ENCODE peak calls at places on chromosomes 7 and 10, in seven cellular contexts. One of them, this sample, is unnamed.
A peak's percentile ranks its signal among the peaks of the same experiment; 100 is the strongest.

GRCh38 chr7:142770720-142771352 is at the start of gene PRSS2:
- DNase-seq in NCI-H2029: no peak
- DNase-seq in IMR-90: no peak
- DNase-seq in activated naive CD4-positive, alpha-beta T cell treated with anti-CD3 and anti-CD28 coated beads for 36 hours: peak; percentile 9
- DNase-seq in GM12864: no peak
- DNase-seq in stimulated activated CD4-positive, alpha-beta T cell treated with anti-CD3 and anti-CD28 coated beads, Interleukin-12 subunit alpha, Interleukin-12 subunit beta, amount 100 ng/mL, for 48 hours: no peak
- DNase-seq in activated naive CD8-positive, alpha-beta T cell treated with anti-CD3 and anti-CD28 coated beads for 36 hours: no peak
- DNase-seq in this sample: no peak

GRCh38 chr10:4285121-4285520 is 500.1 kb upstream of the KLF6 start:
- DNase-seq in NCI-H2029: no peak
- DNase-seq in IMR-90: peak; percentile 32
- DNase-seq in activated naive CD4-positive, alpha-beta T cell treated with anti-CD3 and anti-CD28 coated beads for 36 hours: no peak
- DNase-seq in GM12864: no peak
- DNase-seq in stimulated activated CD4-positive, alpha-beta T cell treated with anti-CD3 and anti-CD28 coated beads, Interleukin-12 subunit alpha, Interleukin-12 subunit beta, amount 100 ng/mL, for 48 hours: no peak
- DNase-seq in activated naive CD8-positive, alpha-beta T cell treated with anti-CD3 and anti-CD28 coated beads for 36 hours: no peak
- DNase-seq in this sample: no peak

GRCh38 chr10:43390333-43390732 is 18.7 kb downstream of the HNRNPF start:
- DNase-seq in NCI-H2029: no peak
- DNase-seq in IMR-90: no peak
- DNase-seq in activated naive CD4-positive, alpha-beta T cell treated with anti-CD3 and anti-CD28 coated beads for 36 hours: no peak
- DNase-seq in GM12864: no peak
- DNase-seq in stimulated activated CD4-positive, alpha-beta T cell treated with anti-CD3 and anti-CD28 coated beads, Interleukin-12 subunit alpha, Interleukin-12 subunit beta, amount 100 ng/mL, for 48 hours: no peak
- DNase-seq in activated naive CD8-positive, alpha-beta T cell treated with anti-CD3 and anti-CD28 coated beads for 36 hours: no peak
- DNase-seq in this sample: no peak

GRCh38 chr10:35874326-35875070 is 232.4 kb upstream of the FZD8 start:
- DNase-seq in NCI-H2029: no peak
- DNase-seq in IMR-90: no peak
- DNase-seq in activated naive CD4-positive, alpha-beta T cell treated with anti-CD3 and anti-CD28 coated beads for 36 hours: no peak
- DNase-seq in GM12864: no peak
- DNase-seq in stimulated activated CD4-positive, alpha-beta T cell treated with anti-CD3 and anti-CD28 coated beads, Interleukin-12 subunit alpha, Interleukin-12 subunit beta, amount 100 ng/mL, for 48 hours: no peak
- DNase-seq in activated naive CD8-positive, alpha-beta T cell treated with anti-CD3 and anti-CD28 coated beads for 36 hours: no peak
- DNase-seq in this sample: no peak

GRCh38 chr10:92757066-92757716 is 67.4 kb downstream of the HHEX start:
- DNase-seq in NCI-H2029: no peak
- DNase-seq in IMR-90: peak; percentile 82
- DNase-seq in activated naive CD4-positive, alpha-beta T cell treated with anti-CD3 and anti-CD28 coated beads for 36 hours: no peak
- DNase-seq in GM12864: peak; percentile 81
- DNase-seq in stimulated activated CD4-positive, alpha-beta T cell treated with anti-CD3 and anti-CD28 coated beads, Interleukin-12 subunit alpha, Interleukin-12 subunit beta, amount 100 ng/mL, for 48 hours: no peak
- DNase-seq in activated naive CD8-positive, alpha-beta T cell treated with anti-CD3 and anti-CD28 coated beads for 36 hours: no peak
- DNase-seq in this sample: peak; percentile 84

GRCh38 chr10:3948843-3949242 is 163.8 kb upstream of the KLF6 start:
- DNase-seq in NCI-H2029: peak; percentile 55
- DNase-seq in IMR-90: peak; percentile 79
- DNase-seq in activated naive CD4-positive, alpha-beta T cell treated with anti-CD3 and anti-CD28 coated beads for 36 hours: peak; percentile 87
- DNase-seq in GM12864: no peak
- DNase-seq in stimulated activated CD4-positive, alpha-beta T cell treated with anti-CD3 and anti-CD28 coated beads, Interleukin-12 subunit alpha, Interleukin-12 subunit beta, amount 100 ng/mL, for 48 hours: peak; percentile 50
- DNase-seq in activated naive CD8-positive, alpha-beta T cell treated with anti-CD3 and anti-CD28 coated beads for 36 hours: peak; percentile 70
- DNase-seq in this sample: no peak

GRCh38 chr7:106037489-106038176 is 74.5 kb downstream of the SYPL1 start:
- DNase-seq in NCI-H2029: no peak
- DNase-seq in IMR-90: no peak
- DNase-seq in activated naive CD4-positive, alpha-beta T cell treated with anti-CD3 and anti-CD28 coated beads for 36 hours: no peak
- DNase-seq in GM12864: no peak
- DNase-seq in stimulated activated CD4-positive, alpha-beta T cell treated with anti-CD3 and anti-CD28 coated beads, Interleukin-12 subunit alpha, Interleukin-12 subunit beta, amount 100 ng/mL, for 48 hours: no peak
- DNase-seq in activated naive CD8-positive, alpha-beta T cell treated with anti-CD3 and anti-CD28 coated beads for 36 hours: no peak
- DNase-seq in this sample: no peak

GRCh38 chr10:62866451-62866850 is 50.3 kb upstream of the EGR2 start:
- DNase-seq in NCI-H2029: no peak
- DNase-seq in IMR-90: no peak
- DNase-seq in activated naive CD4-positive, alpha-beta T cell treated with anti-CD3 and anti-CD28 coated beads for 36 hours: no peak
- DNase-seq in GM12864: no peak
- DNase-seq in stimulated activated CD4-positive, alpha-beta T cell treated with anti-CD3 and anti-CD28 coated beads, Interleukin-12 subunit alpha, Interleukin-12 subunit beta, amount 100 ng/mL, for 48 hours: no peak
- DNase-seq in activated naive CD8-positive, alpha-beta T cell treated with anti-CD3 and anti-CD28 coated beads for 36 hours: no peak
- DNase-seq in this sample: peak; percentile 88

GRCh38 chr10:14276200-14276599 is 54.5 kb downstream of the FRMD4A start:
- DNase-seq in NCI-H2029: no peak
- DNase-seq in IMR-90: no peak
- DNase-seq in activated naive CD4-positive, alpha-beta T cell treated with anti-CD3 and anti-CD28 coated beads for 36 hours: no peak
- DNase-seq in GM12864: no peak
- DNase-seq in stimulated activated CD4-positive, alpha-beta T cell treated with anti-CD3 and anti-CD28 coated beads, Interleukin-12 subunit alpha, Interleukin-12 subunit beta, amount 100 ng/mL, for 48 hours: no peak
- DNase-seq in activated naive CD8-positive, alpha-beta T cell treated with anti-CD3 and anti-CD28 coated beads for 36 hours: no peak
- DNase-seq in this sample: no peak

GRCh38 chr10:22453948-22454347 is 108.7 kb downstream of the SPAG6 start:
- DNase-seq in NCI-H2029: peak; percentile 35
- DNase-seq in IMR-90: no peak
- DNase-seq in activated naive CD4-positive, alpha-beta T cell treated with anti-CD3 and anti-CD28 coated beads for 36 hours: no peak
- DNase-seq in GM12864: no peak
- DNase-seq in stimulated activated CD4-positive, alpha-beta T cell treated with anti-CD3 and anti-CD28 coated beads, Interleukin-12 subunit alpha, Interleukin-12 subunit beta, amount 100 ng/mL, for 48 hours: no peak
- DNase-seq in activated naive CD8-positive, alpha-beta T cell treated with anti-CD3 and anti-CD28 coated beads for 36 hours: no peak
- DNase-seq in this sample: peak; percentile 12

GRCh38 chr10:124708922-124709520 is 35.2 kb downstream of the FAM53B start:
- DNase-seq in NCI-H2029: no peak
- DNase-seq in IMR-90: no peak
- DNase-seq in activated naive CD4-positive, alpha-beta T cell treated with anti-CD3 and anti-CD28 coated beads for 36 hours: no peak
- DNase-seq in GM12864: no peak
- DNase-seq in stimulated activated CD4-positive, alpha-beta T cell treated with anti-CD3 and anti-CD28 coated beads, Interleukin-12 subunit alpha, Interleukin-12 subunit beta, amount 100 ng/mL, for 48 hours: no peak
- DNase-seq in activated naive CD8-positive, alpha-beta T cell treated with anti-CD3 and anti-CD28 coated beads for 36 hours: no peak
- DNase-seq in this sample: no peak

GRCh38 chr7:69430502-69431145 is 167.7 kb upstream of the AUTS2 start:
- DNase-seq in NCI-H2029: peak; percentile 78
- DNase-seq in IMR-90: no peak
- DNase-seq in activated naive CD4-positive, alpha-beta T cell treated with anti-CD3 and anti-CD28 coated beads for 36 hours: no peak
- DNase-seq in GM12864: no peak
- DNase-seq in stimulated activated CD4-positive, alpha-beta T cell treated with anti-CD3 and anti-CD28 coated beads, Interleukin-12 subunit alpha, Interleukin-12 subunit beta, amount 100 ng/mL, for 48 hours: no peak
- DNase-seq in activated naive CD8-positive, alpha-beta T cell treated with anti-CD3 and anti-CD28 coated beads for 36 hours: no peak
- DNase-seq in this sample: peak; percentile 21

GRCh38 chr7:21547511-21547910 is 4.7 kb downstream of the DNAH11 start:
- DNase-seq in NCI-H2029: no peak
- DNase-seq in IMR-90: no peak
- DNase-seq in activated naive CD4-positive, alpha-beta T cell treated with anti-CD3 and anti-CD28 coated beads for 36 hours: no peak
- DNase-seq in GM12864: no peak
- DNase-seq in stimulated activated CD4-positive, alpha-beta T cell treated with anti-CD3 and anti-CD28 coated beads, Interleukin-12 subunit alpha, Interleukin-12 subunit beta, amount 100 ng/mL, for 48 hours: no peak
- DNase-seq in activated naive CD8-positive, alpha-beta T cell treated with anti-CD3 and anti-CD28 coated beads for 36 hours: no peak
- DNase-seq in this sample: no peak

GRCh38 chr7:90424720-90425119 is 21.5 kb downstream of the CLDN12 start:
- DNase-seq in NCI-H2029: no peak
- DNase-seq in IMR-90: no peak
- DNase-seq in activated naive CD4-positive, alpha-beta T cell treated with anti-CD3 and anti-CD28 coated beads for 36 hours: peak; percentile 11
- DNase-seq in GM12864: peak; percentile 51
- DNase-seq in stimulated activated CD4-positive, alpha-beta T cell treated with anti-CD3 and anti-CD28 coated beads, Interleukin-12 subunit alpha, Interleukin-12 subunit beta, amount 100 ng/mL, for 48 hours: peak; percentile 8
- DNase-seq in activated naive CD8-positive, alpha-beta T cell treated with anti-CD3 and anti-CD28 coated beads for 36 hours: no peak
- DNase-seq in this sample: no peak

GRCh38 chr10:101587725-101588614 is at the start of the genes DPCD and POLL:
- DNase-seq in NCI-H2029: peak; percentile 65
- DNase-seq in IMR-90: peak; percentile 93
- DNase-seq in activated naive CD4-positive, alpha-beta T cell treated with anti-CD3 and anti-CD28 coated beads for 36 hours: peak; percentile 97
- DNase-seq in GM12864: peak; percentile 76
- DNase-seq in stimulated activated CD4-positive, alpha-beta T cell treated with anti-CD3 and anti-CD28 coated beads, Interleukin-12 subunit alpha, Interleukin-12 subunit beta, amount 100 ng/mL, for 48 hours: peak; percentile 91
- DNase-seq in activated naive CD8-positive, alpha-beta T cell treated with anti-CD3 and anti-CD28 coated beads for 36 hours: peak; percentile 92
- DNase-seq in this sample: peak; percentile 99

GRCh38 chr10:90856964-90857634 is 740 bp downstream of the HTR7 start:
- DNase-seq in NCI-H2029: no peak
- DNase-seq in IMR-90: no peak
- DNase-seq in activated naive CD4-positive, alpha-beta T cell treated with anti-CD3 and anti-CD28 coated beads for 36 hours: peak; percentile 13
- DNase-seq in GM12864: no peak
- DNase-seq in stimulated activated CD4-positive, alpha-beta T cell treated with anti-CD3 and anti-CD28 coated beads, Interleukin-12 subunit alpha, Interleukin-12 subunit beta, amount 100 ng/mL, for 48 hours: no peak
- DNase-seq in activated naive CD8-positive, alpha-beta T cell treated with anti-CD3 and anti-CD28 coated beads for 36 hours: peak; percentile 3
- DNase-seq in this sample: peak; percentile 45

GRCh38 chr10:131083915-131084790 is 227.4 kb downstream of the TCERG1L start:
- DNase-seq in NCI-H2029: no peak
- DNase-seq in IMR-90: no peak
- DNase-seq in activated naive CD4-positive, alpha-beta T cell treated with anti-CD3 and anti-CD28 coated beads for 36 hours: peak; percentile 49
- DNase-seq in GM12864: no peak
- DNase-seq in stimulated activated CD4-positive, alpha-beta T cell treated with anti-CD3 and anti-CD28 coated beads, Interleukin-12 subunit alpha, Interleukin-12 subunit beta, amount 100 ng/mL, for 48 hours: no peak
- DNase-seq in activated naive CD8-positive, alpha-beta T cell treated with anti-CD3 and anti-CD28 coated beads for 36 hours: no peak
- DNase-seq in this sample: no peak

GRCh38 chr7:70435634-70436033 is 696.3 kb upstream of the GALNT17 start:
- DNase-seq in NCI-H2029: no peak
- DNase-seq in IMR-90: no peak
- DNase-seq in activated naive CD4-positive, alpha-beta T cell treated with anti-CD3 and anti-CD28 coated beads for 36 hours: no peak
- DNase-seq in GM12864: no peak
- DNase-seq in stimulated activated CD4-positive, alpha-beta T cell treated with anti-CD3 and anti-CD28 coated beads, Interleukin-12 subunit alpha, Interleukin-12 subunit beta, amount 100 ng/mL, for 48 hours: no peak
- DNase-seq in activated naive CD8-positive, alpha-beta T cell treated with anti-CD3 and anti-CD28 coated beads for 36 hours: no peak
- DNase-seq in this sample: no peak

GRCh38 chr10:31754803-31755624 is 173.6 kb downstream of the ARHGAP12 start:
- DNase-seq in NCI-H2029: no peak
- DNase-seq in IMR-90: no peak
- DNase-seq in activated naive CD4-positive, alpha-beta T cell treated with anti-CD3 and anti-CD28 coated beads for 36 hours: no peak
- DNase-seq in GM12864: no peak
- DNase-seq in stimulated activated CD4-positive, alpha-beta T cell treated with anti-CD3 and anti-CD28 coated beads, Interleukin-12 subunit alpha, Interleukin-12 subunit beta, amount 100 ng/mL, for 48 hours: no peak
- DNase-seq in activated naive CD8-positive, alpha-beta T cell treated with anti-CD3 and anti-CD28 coated beads for 36 hours: no peak
- DNase-seq in this sample: peak; percentile 83

GRCh38 chr10:58700576-58700975 is 187.9 kb downstream of the BICC1 start:
- DNase-seq in NCI-H2029: no peak
- DNase-seq in IMR-90: no peak
- DNase-seq in activated naive CD4-positive, alpha-beta T cell treated with anti-CD3 and anti-CD28 coated beads for 36 hours: no peak
- DNase-seq in GM12864: no peak
- DNase-seq in stimulated activated CD4-positive, alpha-beta T cell treated with anti-CD3 and anti-CD28 coated beads, Interleukin-12 subunit alpha, Interleukin-12 subunit beta, amount 100 ng/mL, for 48 hours: no peak
- DNase-seq in activated naive CD8-positive, alpha-beta T cell treated with anti-CD3 and anti-CD28 coated beads for 36 hours: no peak
- DNase-seq in this sample: peak; percentile 23

GRCh38 chr10:52883996-52884871 is 111.7 kb upstream of the MBL2 start:
- DNase-seq in NCI-H2029: no peak
- DNase-seq in IMR-90: peak; percentile 67
- DNase-seq in activated naive CD4-positive, alpha-beta T cell treated with anti-CD3 and anti-CD28 coated beads for 36 hours: peak; percentile 37
- DNase-seq in GM12864: peak; percentile 25
- DNase-seq in stimulated activated CD4-positive, alpha-beta T cell treated with anti-CD3 and anti-CD28 coated beads, Interleukin-12 subunit alpha, Interleukin-12 subunit beta, amount 100 ng/mL, for 48 hours: peak; percentile 0
- DNase-seq in activated naive CD8-positive, alpha-beta T cell treated with anti-CD3 and anti-CD28 coated beads for 36 hours: peak; percentile 4
- DNase-seq in this sample: peak; percentile 63

GRCh38 chr7:148708026-148708685 is 9.5 kb downstream of the CUL1 start:
- DNase-seq in NCI-H2029: no peak
- DNase-seq in IMR-90: no peak
- DNase-seq in activated naive CD4-positive, alpha-beta T cell treated with anti-CD3 and anti-CD28 coated beads for 36 hours: no peak
- DNase-seq in GM12864: no peak
- DNase-seq in stimulated activated CD4-positive, alpha-beta T cell treated with anti-CD3 and anti-CD28 coated beads, Interleukin-12 subunit alpha, Interleukin-12 subunit beta, amount 100 ng/mL, for 48 hours: no peak
- DNase-seq in activated naive CD8-positive, alpha-beta T cell treated with anti-CD3 and anti-CD28 coated beads for 36 hours: no peak
- DNase-seq in this sample: no peak

GRCh38 chr10:124578231-124579002 is 116.8 kb downstream of the LHPP start:
- DNase-seq in NCI-H2029: no peak
- DNase-seq in IMR-90: no peak
- DNase-seq in activated naive CD4-positive, alpha-beta T cell treated with anti-CD3 and anti-CD28 coated beads for 36 hours: no peak
- DNase-seq in GM12864: no peak
- DNase-seq in stimulated activated CD4-positive, alpha-beta T cell treated with anti-CD3 and anti-CD28 coated beads, Interleukin-12 subunit alpha, Interleukin-12 subunit beta, amount 100 ng/mL, for 48 hours: no peak
- DNase-seq in activated naive CD8-positive, alpha-beta T cell treated with anti-CD3 and anti-CD28 coated beads for 36 hours: no peak
- DNase-seq in this sample: no peak

GRCh38 chr7:132577206-132578049 is 1.2 kb upstream of the PLXNA4 start:
- DNase-seq in NCI-H2029: peak; percentile 44
- DNase-seq in IMR-90: peak; percentile 16
- DNase-seq in activated naive CD4-positive, alpha-beta T cell treated with anti-CD3 and anti-CD28 coated beads for 36 hours: peak; percentile 28
- DNase-seq in GM12864: no peak
- DNase-seq in stimulated activated CD4-positive, alpha-beta T cell treated with anti-CD3 and anti-CD28 coated beads, Interleukin-12 subunit alpha, Interleukin-12 subunit beta, amount 100 ng/mL, for 48 hours: no peak
- DNase-seq in activated naive CD8-positive, alpha-beta T cell treated with anti-CD3 and anti-CD28 coated beads for 36 hours: peak; percentile 26
- DNase-seq in this sample: peak; percentile 72

GRCh38 chr7:91249506-91250233 is 14.6 kb upstream of the FZD1 start:
- DNase-seq in NCI-H2029: no peak
- DNase-seq in IMR-90: peak; percentile 76
- DNase-seq in activated naive CD4-positive, alpha-beta T cell treated with anti-CD3 and anti-CD28 coated beads for 36 hours: no peak
- DNase-seq in GM12864: no peak
- DNase-seq in stimulated activated CD4-positive, alpha-beta T cell treated with anti-CD3 and anti-CD28 coated beads, Interleukin-12 subunit alpha, Interleukin-12 subunit beta, amount 100 ng/mL, for 48 hours: no peak
- DNase-seq in activated naive CD8-positive, alpha-beta T cell treated with anti-CD3 and anti-CD28 coated beads for 36 hours: no peak
- DNase-seq in this sample: peak; percentile 87

GRCh38 chr7:30566596-30566995 is 28.1 kb upstream of the GARS1 start:
- DNase-seq in NCI-H2029: no peak
- DNase-seq in IMR-90: no peak
- DNase-seq in activated naive CD4-positive, alpha-beta T cell treated with anti-CD3 and anti-CD28 coated beads for 36 hours: no peak
- DNase-seq in GM12864: no peak
- DNase-seq in stimulated activated CD4-positive, alpha-beta T cell treated with anti-CD3 and anti-CD28 coated beads, Interleukin-12 subunit alpha, Interleukin-12 subunit beta, amount 100 ng/mL, for 48 hours: no peak
- DNase-seq in activated naive CD8-positive, alpha-beta T cell treated with anti-CD3 and anti-CD28 coated beads for 36 hours: no peak
- DNase-seq in this sample: no peak

GRCh38 chr7:22356855-22357310 is at the start of gene RAPGEF5:
- DNase-seq in NCI-H2029: peak; percentile 67
- DNase-seq in IMR-90: no peak
- DNase-seq in activated naive CD4-positive, alpha-beta T cell treated with anti-CD3 and anti-CD28 coated beads for 36 hours: no peak
- DNase-seq in GM12864: no peak
- DNase-seq in stimulated activated CD4-positive, alpha-beta T cell treated with anti-CD3 and anti-CD28 coated beads, Interleukin-12 subunit alpha, Interleukin-12 subunit beta, amount 100 ng/mL, for 48 hours: no peak
- DNase-seq in activated naive CD8-positive, alpha-beta T cell treated with anti-CD3 and anti-CD28 coated beads for 36 hours: peak; percentile 18
- DNase-seq in this sample: peak; percentile 51

GRCh38 chr10:31242902-31243301 is 76.1 kb upstream of the ZEB1 start:
- DNase-seq in NCI-H2029: no peak
- DNase-seq in IMR-90: peak; percentile 99
- DNase-seq in activated naive CD4-positive, alpha-beta T cell treated with anti-CD3 and anti-CD28 coated beads for 36 hours: peak; percentile 71
- DNase-seq in GM12864: peak; percentile 8
- DNase-seq in stimulated activated CD4-positive, alpha-beta T cell treated with anti-CD3 and anti-CD28 coated beads, Interleukin-12 subunit alpha, Interleukin-12 subunit beta, amount 100 ng/mL, for 48 hours: peak; percentile 31
- DNase-seq in activated naive CD8-positive, alpha-beta T cell treated with anti-CD3 and anti-CD28 coated beads for 36 hours: peak; percentile 41
- DNase-seq in this sample: peak; percentile 98

GRCh38 chr7:153413199-153413539 is 639.0 kb upstream of the DPP6 start:
- DNase-seq in NCI-H2029: no peak
- DNase-seq in IMR-90: no peak
- DNase-seq in activated naive CD4-positive, alpha-beta T cell treated with anti-CD3 and anti-CD28 coated beads for 36 hours: no peak
- DNase-seq in GM12864: no peak
- DNase-seq in stimulated activated CD4-positive, alpha-beta T cell treated with anti-CD3 and anti-CD28 coated beads, Interleukin-12 subunit alpha, Interleukin-12 subunit beta, amount 100 ng/mL, for 48 hours: no peak
- DNase-seq in activated naive CD8-positive, alpha-beta T cell treated with anti-CD3 and anti-CD28 coated beads for 36 hours: no peak
- DNase-seq in this sample: no peak

GRCh38 chr7:29884399-29885272 is 78.3 kb downstream of the WIPF3 start:
- DNase-seq in NCI-H2029: peak; percentile 59
- DNase-seq in IMR-90: no peak
- DNase-seq in activated naive CD4-positive, alpha-beta T cell treated with anti-CD3 and anti-CD28 coated beads for 36 hours: no peak
- DNase-seq in GM12864: no peak
- DNase-seq in stimulated activated CD4-positive, alpha-beta T cell treated with anti-CD3 and anti-CD28 coated beads, Interleukin-12 subunit alpha, Interleukin-12 subunit beta, amount 100 ng/mL, for 48 hours: no peak
- DNase-seq in activated naive CD8-positive, alpha-beta T cell treated with anti-CD3 and anti-CD28 coated beads for 36 hours: no peak
- DNase-seq in this sample: no peak

GRCh38 chr10:93495654-93496321 is 624 bp upstream of the CEP55 start:
- DNase-seq in NCI-H2029: peak; percentile 6
- DNase-seq in IMR-90: no peak
- DNase-seq in activated naive CD4-positive, alpha-beta T cell treated with anti-CD3 and anti-CD28 coated beads for 36 hours: peak; percentile 42
- DNase-seq in GM12864: no peak
- DNase-seq in stimulated activated CD4-positive, alpha-beta T cell treated with anti-CD3 and anti-CD28 coated beads, Interleukin-12 subunit alpha, Interleukin-12 subunit beta, amount 100 ng/mL, for 48 hours: no peak
- DNase-seq in activated naive CD8-positive, alpha-beta T cell treated with anti-CD3 and anti-CD28 coated beads for 36 hours: peak; percentile 14
- DNase-seq in this sample: peak; percentile 74

GRCh38 chr7:45268013-45268412 is 110.4 kb downstream of the RAMP3 start:
- DNase-seq in NCI-H2029: peak; percentile 31
- DNase-seq in IMR-90: no peak
- DNase-seq in activated naive CD4-positive, alpha-beta T cell treated with anti-CD3 and anti-CD28 coated beads for 36 hours: no peak
- DNase-seq in GM12864: no peak
- DNase-seq in stimulated activated CD4-positive, alpha-beta T cell treated with anti-CD3 and anti-CD28 coated beads, Interleukin-12 subunit alpha, Interleukin-12 subunit beta, amount 100 ng/mL, for 48 hours: no peak
- DNase-seq in activated naive CD8-positive, alpha-beta T cell treated with anti-CD3 and anti-CD28 coated beads for 36 hours: no peak
- DNase-seq in this sample: no peak

GRCh38 chr7:2399848-2400587 is 3.4 kb upstream of the CHST12 start:
- DNase-seq in NCI-H2029: peak; percentile 66
- DNase-seq in IMR-90: peak; percentile 95
- DNase-seq in activated naive CD4-positive, alpha-beta T cell treated with anti-CD3 and anti-CD28 coated beads for 36 hours: no peak
- DNase-seq in GM12864: no peak
- DNase-seq in stimulated activated CD4-positive, alpha-beta T cell treated with anti-CD3 and anti-CD28 coated beads, Interleukin-12 subunit alpha, Interleukin-12 subunit beta, amount 100 ng/mL, for 48 hours: no peak
- DNase-seq in activated naive CD8-positive, alpha-beta T cell treated with anti-CD3 and anti-CD28 coated beads for 36 hours: peak; percentile 48
- DNase-seq in this sample: peak; percentile 97

GRCh38 chr7:151060416-151061234 is 1.2 kb downstream of the SLC4A2 start:
- DNase-seq in NCI-H2029: no peak
- DNase-seq in IMR-90: no peak
- DNase-seq in activated naive CD4-positive, alpha-beta T cell treated with anti-CD3 and anti-CD28 coated beads for 36 hours: peak; percentile 31
- DNase-seq in GM12864: no peak
- DNase-seq in stimulated activated CD4-positive, alpha-beta T cell treated with anti-CD3 and anti-CD28 coated beads, Interleukin-12 subunit alpha, Interleukin-12 subunit beta, amount 100 ng/mL, for 48 hours: no peak
- DNase-seq in activated naive CD8-positive, alpha-beta T cell treated with anti-CD3 and anti-CD28 coated beads for 36 hours: peak; percentile 18
- DNase-seq in this sample: peak; percentile 66

GRCh38 chr7:99820408-99821027 is 7.3 kb upstream of the CYP3A43 start:
- DNase-seq in NCI-H2029: no peak
- DNase-seq in IMR-90: no peak
- DNase-seq in activated naive CD4-positive, alpha-beta T cell treated with anti-CD3 and anti-CD28 coated beads for 36 hours: no peak
- DNase-seq in GM12864: no peak
- DNase-seq in stimulated activated CD4-positive, alpha-beta T cell treated with anti-CD3 and anti-CD28 coated beads, Interleukin-12 subunit alpha, Interleukin-12 subunit beta, amount 100 ng/mL, for 48 hours: no peak
- DNase-seq in activated naive CD8-positive, alpha-beta T cell treated with anti-CD3 and anti-CD28 coated beads for 36 hours: no peak
- DNase-seq in this sample: no peak

GRCh38 chr7:157622408-157623221 is 285.8 kb downstream of the DNAJB6 start:
- DNase-seq in NCI-H2029: no peak
- DNase-seq in IMR-90: no peak
- DNase-seq in activated naive CD4-positive, alpha-beta T cell treated with anti-CD3 and anti-CD28 coated beads for 36 hours: no peak
- DNase-seq in GM12864: no peak
- DNase-seq in stimulated activated CD4-positive, alpha-beta T cell treated with anti-CD3 and anti-CD28 coated beads, Interleukin-12 subunit alpha, Interleukin-12 subunit beta, amount 100 ng/mL, for 48 hours: no peak
- DNase-seq in activated naive CD8-positive, alpha-beta T cell treated with anti-CD3 and anti-CD28 coated beads for 36 hours: no peak
- DNase-seq in this sample: no peak

GRCh38 chr7:80199072-80199471 is 64.4 kb downstream of the GNAI1 start:
- DNase-seq in NCI-H2029: no peak
- DNase-seq in IMR-90: no peak
- DNase-seq in activated naive CD4-positive, alpha-beta T cell treated with anti-CD3 and anti-CD28 coated beads for 36 hours: no peak
- DNase-seq in GM12864: no peak
- DNase-seq in stimulated activated CD4-positive, alpha-beta T cell treated with anti-CD3 and anti-CD28 coated beads, Interleukin-12 subunit alpha, Interleukin-12 subunit beta, amount 100 ng/mL, for 48 hours: no peak
- DNase-seq in activated naive CD8-positive, alpha-beta T cell treated with anti-CD3 and anti-CD28 coated beads for 36 hours: no peak
- DNase-seq in this sample: no peak

GRCh38 chr7:128394904-128395496 is 14.8 kb downstream of the IMPDH1 start:
- DNase-seq in NCI-H2029: no peak
- DNase-seq in IMR-90: no peak
- DNase-seq in activated naive CD4-positive, alpha-beta T cell treated with anti-CD3 and anti-CD28 coated beads for 36 hours: no peak
- DNase-seq in GM12864: no peak
- DNase-seq in stimulated activated CD4-positive, alpha-beta T cell treated with anti-CD3 and anti-CD28 coated beads, Interleukin-12 subunit alpha, Interleukin-12 subunit beta, amount 100 ng/mL, for 48 hours: no peak
- DNase-seq in activated naive CD8-positive, alpha-beta T cell treated with anti-CD3 and anti-CD28 coated beads for 36 hours: no peak
- DNase-seq in this sample: no peak